ENCODE peak calls at places on chromosomes 2 and 18, in ten cellular contexts. E is heart right ventricle; K is thoracic aorta; V is CD4-positive, CD25-positive, alpha-beta regulatory T cell; I is esophagus squamous epithelium; S is Peyer's patch; O is psoas muscle; H is K562; P is neural progenitor cell; J is IMR-90. T is an unnamed sample.
A peak's percentile ranks its signal among the peaks of the same experiment; 100 is the strongest.

GRCh38 chr2:239772721-239773120 is 252.4 kb downstream of the NDUFA10 start:
- DNase-seq in J (no peak), K (no peak), E (no peak), H (no peak), V (no peak), O (no peak), P (no peak), S (peak; percentile 22), I (no peak), T (no peak)

GRCh38 chr18:38575648-38576047 is 1010.0 kb upstream of the CELF4 start:
- DNase-seq in H (no peak), J (no peak), E (no peak), I (no peak), V (no peak), S (no peak), O (no peak), P (no peak), K (no peak), T (no peak)

GRCh38 chr2:33406622-33407021 is 69.8 kb upstream of the RASGRP3 start:
- DNase-seq in O (no peak), V (no peak), J (no peak), K (no peak), E (no peak), P (no peak), H (no peak), I (no peak), S (no peak), T (no peak)

GRCh38 chr2:234038076-234038802 is 12.3 kb upstream of the SPP2 start:
- DNase-seq in H (no peak), K (no peak), S (no peak), P (no peak), O (no peak), J (peak; percentile 45), I (no peak), V (no peak), E (no peak), T (no peak)

GRCh38 chr2:96538487-96539214 is 2.1 kb downstream of the ARID5A start:
- DNase-seq in J (no peak), E (peak; percentile 82), H (no peak), K (peak; percentile 87), S (peak; percentile 79), P (peak; percentile 95), O (peak; percentile 76), V (peak; percentile 81), I (peak; percentile 56), T (peak; percentile 94)

GRCh38 chr18:8188196-8188595 is 421.0 kb upstream of the RAB12 start:
- DNase-seq in K (no peak), H (no peak), P (no peak), O (no peak), J (peak; percentile 95), V (no peak), I (no peak), E (no peak), S (no peak), T (no peak)

GRCh38 chr2:203934006-203934632 is 2.4 kb upstream of the ICOS start:
- DNase-seq in I (no peak), V (peak; percentile 38), H (no peak), O (no peak), E (no peak), P (no peak), K (no peak), S (no peak), J (no peak), T (no peak)

GRCh38 chr2:10141736-10142639 is 19.4 kb downstream of the RRM2 start:
- DNase-seq in I (no peak), S (peak; percentile 72), K (no peak), H (no peak), V (no peak), O (no peak), J (no peak), E (peak; percentile 38), P (peak; percentile 60), T (no peak)

DNA sequence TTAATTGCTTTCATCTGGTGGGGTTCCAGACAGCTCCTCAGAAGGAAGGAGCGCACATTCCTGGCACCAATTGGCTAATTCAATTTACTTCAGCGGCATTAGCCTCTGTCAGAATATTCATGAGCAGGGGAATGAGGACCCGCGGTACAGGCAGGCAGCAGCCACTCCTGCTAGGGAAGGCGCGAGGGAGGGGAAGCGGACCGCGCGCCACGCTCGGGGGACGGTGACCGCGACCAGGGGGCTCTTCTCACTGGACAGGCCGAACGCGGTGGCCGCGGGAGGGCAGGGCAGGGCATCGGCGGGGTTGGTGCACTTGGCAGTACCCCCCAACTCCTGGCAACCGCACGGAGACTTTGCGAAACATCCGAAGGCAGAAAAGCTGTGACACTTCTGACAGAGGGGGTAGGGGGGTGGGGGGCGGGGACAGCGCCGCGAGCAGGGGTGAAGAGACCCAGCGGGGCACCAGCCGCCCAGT is at the start of gene CDH20:
- DNase-seq in I (no peak), S (no peak), V (no peak), O (no peak), K (no peak), H (no peak), J (no peak), P (peak; percentile 79), E (no peak), T (no peak)
- H3K4me3 ChIP-seq in I (peak within 1 kb of the TSS; percentile 47), S (peak within 1 kb of the TSS; percentile 54), V (no peak within 1 kb of the TSS), O (peak within 1 kb of the TSS; percentile 22), K (peak within 1 kb of the TSS; percentile 59), H (no peak within 1 kb of the TSS), J (no peak within 1 kb of the TSS), P (peak within 1 kb of the TSS; percentile 87), E (peak within 1 kb of the TSS; percentile 39), T (peak within 1 kb of the TSS; percentile 25)

DNA sequence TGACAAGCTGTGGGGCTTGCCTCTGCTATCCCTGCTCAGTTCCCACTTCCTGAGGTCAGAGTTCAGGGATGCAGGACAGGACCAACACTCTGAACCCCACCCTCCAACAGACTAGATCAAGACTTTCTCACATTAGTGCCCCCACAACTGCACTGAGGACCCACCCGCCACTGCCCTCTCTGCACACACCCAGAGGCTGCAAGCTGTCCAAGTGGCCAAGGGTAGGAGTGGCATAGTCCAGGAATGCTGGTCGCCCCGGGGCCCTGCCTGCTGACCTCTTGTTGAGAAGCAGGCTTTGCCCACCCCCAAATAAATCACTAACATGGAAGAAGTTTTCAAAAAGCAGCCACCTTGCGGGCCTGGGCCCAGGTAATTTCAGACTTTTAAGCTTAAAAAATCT is 5.5 kb upstream of the KIF1A start:
- DNase-seq in V (no peak), K (no peak), P (no peak), I (no peak), J (no peak), S (no peak), H (no peak), O (no peak), E (no peak), T (no peak)
- H3K27me3 ChIP-seq in V (peaks cover 53% of the 10 kb centered on the region), K (peaks cover 20% of the 10 kb centered on the region), P (peaks cover 100% of the 10 kb centered on the region), I (peaks cover 100% of the 10 kb centered on the region), J (peaks cover 62% of the 10 kb centered on the region), S (no peaks in the 10 kb centered on the region), H (peaks cover 42% of the 10 kb centered on the region), O (peaks cover 23% of the 10 kb centered on the region), E (peaks cover 90% of the 10 kb centered on the region), T (no peaks in the 10 kb centered on the region)

DNA sequence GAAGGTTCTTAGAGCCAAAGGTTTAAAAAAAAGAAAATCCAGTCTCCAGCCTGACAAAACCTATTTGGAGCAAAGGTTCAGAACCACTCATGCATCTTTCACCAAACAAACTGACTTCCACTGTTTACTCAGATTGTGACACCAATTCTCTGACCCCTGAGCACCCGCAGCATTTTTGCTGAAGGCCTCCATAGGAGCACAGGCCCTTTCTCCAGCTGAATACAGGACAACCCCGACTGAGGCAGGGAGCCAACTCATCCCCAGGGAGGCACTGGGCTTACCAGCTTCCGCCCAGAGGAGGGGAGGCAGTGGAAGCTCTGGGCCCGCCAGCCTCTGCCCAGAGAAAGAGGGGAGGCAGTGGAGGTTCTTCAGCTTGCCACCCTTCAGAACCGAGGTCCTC is 51.0 kb upstream of the CNGA3 start:
- DNase-seq in P (no peak), V (no peak), J (no peak), I (no peak), H (no peak), K (no peak), S (no peak), E (no peak), O (no peak), T (no peak)
- H3K27ac ChIP-seq in P (no peak overlapping the region), V (no peak overlapping the region), J (no peak overlapping the region), I (no peak overlapping the region), H (no peak overlapping the region), K (no peak overlapping the region), S (no peak overlapping the region), E (no peak overlapping the region), O (no peak overlapping the region), T (no peak overlapping the region)

GRCh38 chr18:50051288-50051687 is 143.7 kb downstream of the MYO5B start:
- DNase-seq in O (no peak), K (no peak), H (peak; percentile 10), P (peak; percentile 43), V (no peak), J (no peak), I (no peak), E (no peak), S (no peak), T (no peak)

GRCh38 chr18:50056185-50056584 is 138.8 kb downstream of the MYO5B start:
- DNase-seq in J (no peak), E (no peak), K (no peak), V (no peak), O (no peak), P (no peak), H (no peak), S (no peak), I (no peak), T (no peak)

GRCh38 chr18:50055474-50055873 is 139.5 kb downstream of the MYO5B start:
- DNase-seq in P (no peak), H (no peak), I (no peak), V (no peak), O (no peak), J (no peak), S (no peak), E (no peak), K (no peak), T (no peak)

GRCh38 chr18:50057009-50057408 is 137.9 kb downstream of the MYO5B start:
- DNase-seq in O (no peak), V (no peak), H (no peak), S (no peak), P (no peak), E (no peak), I (no peak), J (no peak), K (no peak), T (no peak)

DNA sequence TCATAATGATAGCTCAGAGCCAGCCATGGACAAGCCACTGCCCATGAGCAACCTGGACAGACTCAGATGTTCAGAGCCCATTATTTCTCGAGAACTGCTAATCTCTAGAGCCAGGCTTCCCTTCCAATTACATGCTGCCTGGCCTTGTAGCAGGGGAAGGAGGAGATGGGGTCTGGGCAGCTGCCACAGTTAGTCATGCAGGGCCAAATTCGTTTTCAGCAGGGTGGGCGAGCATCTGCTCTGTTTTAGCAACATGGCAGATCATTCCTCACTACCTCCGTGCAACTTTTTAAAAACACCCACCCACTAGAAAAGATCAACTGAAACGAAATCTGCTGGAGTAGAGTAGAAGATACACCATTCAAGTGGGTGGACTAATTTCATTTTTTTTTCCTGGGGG is 141.8 kb downstream of the MYO5B start:
- DNase-seq in H (no peak), K (no peak), I (no peak), J (no peak), O (no peak), S (no peak), P (no peak), E (no peak), V (no peak), T (no peak)
- H3K4me3 ChIP-seq in H (no peak overlapping the region), K (no peak overlapping the region), I (no peak overlapping the region), J (no peak overlapping the region), O (no peak overlapping the region), S (no peak overlapping the region), P (no peak overlapping the region), E (no peak overlapping the region), V (no peak overlapping the region), T (no peak overlapping the region)